ENCODE peak calls at places on chromosomes 16 and 17, in nine cellular contexts. H, Z, B, V, T, C, S, D and J are unnamed samples.

GRCh38 chr17:7835818-7836595 is 2.0 kb downstream of the KDM6B start:
- DNase-seq in H (no peak), Z (peak), B (peak), V (peak), T (peak), C (no peak), S (no peak), D (no peak), J (peak)

GRCh38 chr17:74870512-74870911 is 2.3 kb downstream of the FDXR start:
- DNase-seq in H (no peak), Z (peak), B (peak), V (peak), T (no peak), C (no peak), S (no peak), D (peak), J (no peak)

GRCh38 chr17:2282297-2282873 is 21.2 kb downstream of the SMG6 start:
- DNase-seq in H (peak), Z (peak), B (peak), V (peak), T (no peak), C (no peak), S (peak), D (peak), J (peak)

GRCh38 chr17:17445925-17446665 is 30.7 kb upstream of the MED9 start:
- DNase-seq in H (no peak), Z (peak), B (peak), V (peak), T (no peak), C (peak), S (peak), D (peak), J (no peak)

GRCh38 chr16:84683691-84684591 is 15.9 kb upstream of the USP10 start:
- DNase-seq in H (no peak), Z (no peak), B (no peak), V (no peak), T (no peak), C (no peak), S (no peak), D (no peak), J (no peak)

GRCh38 chr16:66474750-66475199 is 47.7 kb downstream of the BEAN1 start:
- DNase-seq in H (peak), Z (no peak), B (no peak), V (no peak), T (no peak), C (no peak), S (no peak), D (no peak), J (peak)

GRCh38 chr17:4101127-4101798 is 41.6 kb downstream of the ZZEF1 start:
- DNase-seq in H (peak), Z (peak), B (peak), V (no peak), T (no peak), C (peak), S (no peak), D (no peak), J (peak)

GRCh38 chr17:42009170-42009569 is 8.1 kb downstream of the DNAJC7 start:
- DNase-seq in H (no peak), Z (no peak), B (peak), V (no peak), T (no peak), C (no peak), S (no peak), D (no peak), J (no peak)

GRCh38 chr17:57989011-57989345 is 924 bp upstream of the VEZF1 start:
- DNase-seq in H (no peak), Z (peak), B (peak), V (peak), T (peak), C (no peak), S (no peak), D (no peak), J (no peak)

GRCh38 chr16:64343061-64343819 is 778.6 kb downstream of the CDH11 start:
- DNase-seq in H (no peak), Z (no peak), B (no peak), V (no peak), T (no peak), C (no peak), S (no peak), D (no peak), J (no peak)

GRCh38 chr17:27433521-27433920 is 22.7 kb upstream of the KSR1 start:
- DNase-seq in H (no peak), Z (no peak), B (no peak), V (no peak), T (no peak), C (no peak), S (no peak), D (no peak), J (no peak)

GRCh38 chr17:27430383-27430840 is 25.8 kb upstream of the KSR1 start:
- DNase-seq in H (no peak), Z (no peak), B (no peak), V (no peak), T (no peak), C (no peak), S (no peak), D (no peak), J (no peak)

GRCh38 chr17:27429666-27430382 is 26.4 kb upstream of the KSR1 start:
- DNase-seq in H (no peak), Z (no peak), B (no peak), V (no peak), T (no peak), C (no peak), S (no peak), D (no peak), J (no peak)

GRCh38 chr17:27428781-27429505 is 27.3 kb upstream of the KSR1 start:
- DNase-seq in H (no peak), Z (no peak), B (no peak), V (no peak), T (no peak), C (no peak), S (no peak), D (no peak), J (no peak)

DNA sequence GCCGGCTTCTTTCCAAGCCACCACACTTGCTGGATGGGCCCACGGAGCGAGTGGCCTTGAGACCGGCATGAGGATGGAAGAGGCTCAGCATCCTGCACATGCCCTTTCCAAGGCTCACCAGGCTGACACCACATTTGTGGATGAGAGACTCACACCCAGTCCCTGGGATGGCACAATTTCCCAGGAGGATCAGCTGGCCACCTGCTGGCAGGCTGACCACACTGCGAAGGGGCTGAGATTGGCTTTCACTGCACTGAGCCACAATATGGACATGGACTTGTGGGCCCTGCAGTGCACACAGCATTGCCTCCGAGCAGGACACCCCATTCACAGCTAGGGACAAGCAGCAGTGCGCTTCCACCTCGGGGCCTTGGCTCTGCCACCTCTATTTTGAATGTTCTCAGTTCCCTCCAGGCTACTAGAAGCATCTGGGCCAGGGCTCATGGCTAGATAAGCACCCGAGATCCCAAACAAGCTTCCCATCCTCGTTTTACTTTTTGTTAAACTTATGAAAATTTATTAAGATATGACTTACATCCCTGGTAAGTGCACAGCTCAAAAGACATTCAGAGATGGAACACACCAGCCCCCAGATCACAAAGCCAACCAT is 25.3 kb upstream of the KSR1 start:
- DNase-seq in H (no peak), Z (peak), B (peak), V (peak), T (peak), C (no peak), S (no peak), D (peak), J (no peak)
- TF ChIP-seq CTCF in H (no peak), Z (peak), B (peak), V (peak), T (peak), C (peak), S (peak), D (peak), J (peak)

GRCh38 chr16:35431829-35432663 is 1972.6 kb downstream of the TP53TG3F start:
- DNase-seq in H (no peak), Z (no peak), B (peak), V (peak), T (no peak), C (no peak), S (no peak), D (no peak), J (no peak)
- TF ChIP-seq CTCF in H (peak), Z (peak), B (peak), V (peak), T (no peak), C (peak), S (peak), D (no peak), J (peak)

GRCh38 chr16:22320572-22321339 is 23.5 kb downstream of the POLR3E start:
- DNase-seq in H (peak), Z (no peak), B (no peak), V (no peak), T (no peak), C (no peak), S (no peak), D (no peak), J (no peak)
- TF ChIP-seq CTCF in H (no peak), Z (no peak), B (no peak), V (no peak), T (no peak), C (no peak), S (no peak), D (no peak), J (no peak)

GRCh38 chr17:77009877-77010276 is 130.9 kb upstream of the SEC14L1 start:
- DNase-seq in H (no peak), Z (no peak), B (no peak), V (no peak), T (no peak), C (no peak), S (no peak), D (no peak), J (no peak)

GRCh38 chr17:77010667-77011066 is 130.1 kb upstream of the SEC14L1 start:
- DNase-seq in H (no peak), Z (no peak), B (no peak), V (no peak), T (no peak), C (no peak), S (no peak), D (no peak), J (no peak)

GRCh38 chr17:77011173-77012011 is 129.4 kb upstream of the SEC14L1 start:
- DNase-seq in H (no peak), Z (peak), B (peak), V (peak), T (no peak), C (no peak), S (peak), D (no peak), J (no peak)
- TF ChIP-seq CTCF in H (peak), Z (peak), B (peak), V (peak), T (peak), C (peak), S (peak), D (peak), J (peak)

GRCh38 chr17:67082110-67082509 is 37.8 kb downstream of the CACNG1 start:
- DNase-seq in H (peak), Z (no peak), B (no peak), V (no peak), T (no peak), C (no peak), S (no peak), D (no peak), J (peak)
- TF ChIP-seq CTCF in H (peak), Z (no peak), B (no peak), V (no peak), T (no peak), C (peak), S (no peak), D (no peak), J (peak)

GRCh38 chr17:47843391-47843730 is 2.3 kb upstream of the SCRN2 start:
- DNase-seq in H (no peak), Z (no peak), B (no peak), V (no peak), T (no peak), C (no peak), S (no peak), D (no peak), J (no peak)
- TF ChIP-seq CTCF in H (no peak), Z (no peak), B (no peak), V (no peak), T (no peak), C (no peak), S (no peak), D (no peak), J (no peak)

DNA sequence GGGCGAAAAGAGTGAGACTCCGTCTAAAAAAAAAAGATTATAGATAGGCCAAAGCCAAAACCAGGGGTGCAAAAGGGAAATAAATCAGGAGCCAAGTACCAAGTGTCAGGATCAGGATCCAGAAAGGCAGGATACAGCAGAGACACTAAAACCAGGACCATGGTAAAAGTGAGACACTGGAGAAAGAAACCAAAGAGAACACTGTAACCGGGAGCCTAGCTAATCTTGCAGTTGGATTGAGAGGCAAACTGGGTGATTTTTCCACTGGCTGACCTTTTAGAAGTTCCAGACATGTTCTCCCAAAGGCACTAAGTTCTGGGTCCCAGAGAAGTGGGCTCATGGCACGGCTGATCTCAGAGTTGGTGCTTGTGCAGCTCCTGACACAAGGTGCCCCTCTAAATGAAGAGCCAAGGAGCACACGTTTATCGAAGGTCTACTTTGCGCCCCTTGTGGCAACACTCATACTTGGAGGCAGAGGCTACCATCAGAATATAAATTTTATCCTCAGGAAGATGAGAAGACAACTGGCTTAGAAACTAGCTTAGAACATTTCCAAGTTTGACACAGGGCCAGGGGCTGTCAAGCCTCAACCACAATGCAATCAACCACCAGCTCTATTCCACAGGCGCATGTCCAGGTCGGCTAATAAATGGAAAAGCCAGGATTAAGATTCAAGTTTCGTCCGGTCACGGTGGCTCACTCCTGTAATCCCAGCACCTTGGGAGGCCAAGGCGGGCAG is 27.5 kb upstream of the HELZ start:
- DNase-seq in H (no peak), Z (no peak), B (no peak), V (no peak), T (no peak), C (no peak), S (no peak), D (no peak), J (peak)
- TF ChIP-seq CTCF in H (no peak), Z (peak), B (peak), V (no peak), T (no peak), C (no peak), S (peak), D (peak), J (no peak)